ENCODE peak calls at places on chromosomes 6 and 20, in five cellular contexts. One of them, this sample, is unnamed.

GRCh38 chr20:47642624-47643023 is 140.9 kb downstream of the NCOA3 start:
- DNase-seq in GM12878: no peak
- DNase-seq in A549: peak
- DNase-seq in endothelial cell of umbilical vein: no peak
- DNase-seq in NB4: no peak
- DNase-seq in this sample: no peak

GRCh38 chr20:38674178-38675133 is 49.8 kb upstream of the SLC32A1 start:
- DNase-seq in GM12878: no peak
- DNase-seq in A549: no peak
- DNase-seq in endothelial cell of umbilical vein: peak
- DNase-seq in NB4: no peak
- DNase-seq in this sample: peak

GRCh38 chr20:1652960-1653359 is 4.6 kb downstream of the SIRPG start:
- DNase-seq in GM12878: no peak
- DNase-seq in A549: no peak
- DNase-seq in endothelial cell of umbilical vein: no peak
- DNase-seq in NB4: no peak
- DNase-seq in this sample: no peak

GRCh38 chr20:46573234-46573633 is 22.8 kb upstream of the OCSTAMP start:
- DNase-seq in GM12878: no peak
- DNase-seq in A549: no peak
- DNase-seq in endothelial cell of umbilical vein: peak
- DNase-seq in NB4: no peak
- DNase-seq in this sample: peak

GRCh38 chr20:1012359-1013168 is 10.5 kb upstream of the RSPO4 start:
- DNase-seq in GM12878: no peak
- DNase-seq in A549: no peak
- DNase-seq in endothelial cell of umbilical vein: no peak
- DNase-seq in NB4: no peak
- DNase-seq in this sample: no peak

GRCh38 chr20:53126185-53126584 is 154.0 kb downstream of the TSHZ2 start:
- DNase-seq in GM12878: no peak
- DNase-seq in A549: no peak
- DNase-seq in endothelial cell of umbilical vein: no peak
- DNase-seq in NB4: no peak
- DNase-seq in this sample: no peak

GRCh38 chr20:37319120-37319717 is 26.7 kb upstream of the SRC start:
- DNase-seq in GM12878: no peak
- DNase-seq in A549: no peak
- DNase-seq in endothelial cell of umbilical vein: no peak
- DNase-seq in NB4: peak
- DNase-seq in this sample: no peak

GRCh38 chr6:148289153-148289552 is 53.5 kb upstream of the SASH1 start:
- DNase-seq in GM12878: no peak
- DNase-seq in A549: no peak
- DNase-seq in endothelial cell of umbilical vein: peak
- DNase-seq in NB4: no peak
- DNase-seq in this sample: no peak

GRCh38 chr6:13044390-13044789 is 283.9 kb downstream of the TBC1D7 start:
- DNase-seq in GM12878: no peak
- DNase-seq in A549: peak
- DNase-seq in endothelial cell of umbilical vein: peak
- DNase-seq in NB4: peak
- DNase-seq in this sample: peak

GRCh38 chr6:17899491-17899890 is 87.9 kb downstream of the KIF13A start:
- DNase-seq in GM12878: no peak
- DNase-seq in A549: no peak
- DNase-seq in endothelial cell of umbilical vein: no peak
- DNase-seq in NB4: no peak
- DNase-seq in this sample: no peak

GRCh38 chr6:36114798-36115408 is 15.4 kb upstream of the MAPK13 start:
- DNase-seq in GM12878: peak
- DNase-seq in A549: no peak
- DNase-seq in endothelial cell of umbilical vein: no peak
- DNase-seq in NB4: peak
- DNase-seq in this sample: no peak

GRCh38 chr6:30066577-30067459 is at the start of gene PPP1R11:
- DNase-seq in GM12878: peak
- DNase-seq in A549: peak
- DNase-seq in endothelial cell of umbilical vein: peak
- DNase-seq in NB4: peak
- DNase-seq in this sample: peak

GRCh38 chr6:20056350-20056992 is 155.8 kb downstream of the MBOAT1 start:
- DNase-seq in GM12878: peak
- DNase-seq in A549: peak
- DNase-seq in endothelial cell of umbilical vein: peak
- DNase-seq in NB4: peak
- DNase-seq in this sample: no peak

GRCh38 chr6:163640641-163641040 is 226.1 kb downstream of the QKI start:
- DNase-seq in GM12878: no peak
- DNase-seq in A549: no peak
- DNase-seq in endothelial cell of umbilical vein: no peak
- DNase-seq in NB4: no peak
- DNase-seq in this sample: no peak

GRCh38 chr20:10357974-10358373 is 76.0 kb downstream of the MKKS start:
- DNase-seq in GM12878: no peak
- DNase-seq in A549: no peak
- DNase-seq in endothelial cell of umbilical vein: peak
- DNase-seq in NB4: no peak
- DNase-seq in this sample: no peak

GRCh38 chr20:61886721-61887658 is 178.7 kb downstream of the TAF4 start:
- DNase-seq in GM12878: no peak
- DNase-seq in A549: peak
- DNase-seq in endothelial cell of umbilical vein: peak
- DNase-seq in NB4: peak
- DNase-seq in this sample: peak

GRCh38 chr6:43776115-43776798 is 6.2 kb downstream of the VEGFA start:
- DNase-seq in GM12878: peak
- DNase-seq in A549: no peak
- DNase-seq in endothelial cell of umbilical vein: no peak
- DNase-seq in NB4: no peak
- DNase-seq in this sample: no peak

GRCh38 chr20:34553366-34553867 is 5.1 kb upstream of the MAP1LC3A start:
- DNase-seq in GM12878: no peak
- DNase-seq in A549: no peak
- DNase-seq in endothelial cell of umbilical vein: no peak
- DNase-seq in NB4: no peak
- DNase-seq in this sample: peak

GRCh38 chr20:54345301-54345724 is 130.1 kb upstream of the DOK5 start:
- DNase-seq in GM12878: peak
- DNase-seq in A549: peak
- DNase-seq in endothelial cell of umbilical vein: peak
- DNase-seq in NB4: no peak
- DNase-seq in this sample: no peak

GRCh38 chr20:4415281-4415680 is 306.4 kb upstream of the PRND start:
- DNase-seq in GM12878: no peak
- DNase-seq in A549: no peak
- DNase-seq in endothelial cell of umbilical vein: no peak
- DNase-seq in NB4: no peak
- DNase-seq in this sample: no peak

GRCh38 chr6:111846511-111847409 is 26.5 kb downstream of the FYN start:
- DNase-seq in GM12878: no peak
- DNase-seq in A549: no peak
- DNase-seq in endothelial cell of umbilical vein: no peak
- DNase-seq in NB4: no peak
- DNase-seq in this sample: no peak

GRCh38 chr20:39631557-39631956 is 669.4 kb downstream of the DHX35 start:
- DNase-seq in GM12878: no peak
- DNase-seq in A549: no peak
- DNase-seq in endothelial cell of umbilical vein: no peak
- DNase-seq in NB4: no peak
- DNase-seq in this sample: no peak

GRCh38 chr6:154923199-154923869 is 71.8 kb upstream of the TIAM2 start:
- DNase-seq in GM12878: no peak
- DNase-seq in A549: no peak
- DNase-seq in endothelial cell of umbilical vein: no peak
- DNase-seq in NB4: no peak
- DNase-seq in this sample: no peak

GRCh38 chr6:169250660-169251059 is 3.0 kb downstream of the THBS2 start:
- DNase-seq in GM12878: no peak
- DNase-seq in A549: peak
- DNase-seq in endothelial cell of umbilical vein: no peak
- DNase-seq in NB4: peak
- DNase-seq in this sample: no peak

GRCh38 chr20:53445276-53445675 is 148.4 kb downstream of the ZNF217 start:
- DNase-seq in GM12878: no peak
- DNase-seq in A549: no peak
- DNase-seq in endothelial cell of umbilical vein: no peak
- DNase-seq in NB4: no peak
- DNase-seq in this sample: no peak

GRCh38 chr20:10521068-10521834 is 86.1 kb downstream of the SLX4IP start:
- DNase-seq in GM12878: no peak
- DNase-seq in A549: peak
- DNase-seq in endothelial cell of umbilical vein: peak
- DNase-seq in NB4: peak
- DNase-seq in this sample: no peak

GRCh38 chr6:53984163-53984562 is 127.1 kb upstream of the MLIP start:
- DNase-seq in GM12878: no peak
- DNase-seq in A549: peak
- DNase-seq in endothelial cell of umbilical vein: peak
- DNase-seq in NB4: peak
- DNase-seq in this sample: no peak

GRCh38 chr20:10553326-10553984 is 118.3 kb downstream of the SLX4IP start:
- DNase-seq in GM12878: no peak
- DNase-seq in A549: peak
- DNase-seq in endothelial cell of umbilical vein: peak
- DNase-seq in NB4: peak
- DNase-seq in this sample: peak

GRCh38 chr6:31122803-31123706 is 2.8 kb upstream of the CDSN start:
- DNase-seq in GM12878: no peak
- DNase-seq in A549: peak
- DNase-seq in endothelial cell of umbilical vein: peak
- DNase-seq in NB4: no peak
- DNase-seq in this sample: peak

DNA sequence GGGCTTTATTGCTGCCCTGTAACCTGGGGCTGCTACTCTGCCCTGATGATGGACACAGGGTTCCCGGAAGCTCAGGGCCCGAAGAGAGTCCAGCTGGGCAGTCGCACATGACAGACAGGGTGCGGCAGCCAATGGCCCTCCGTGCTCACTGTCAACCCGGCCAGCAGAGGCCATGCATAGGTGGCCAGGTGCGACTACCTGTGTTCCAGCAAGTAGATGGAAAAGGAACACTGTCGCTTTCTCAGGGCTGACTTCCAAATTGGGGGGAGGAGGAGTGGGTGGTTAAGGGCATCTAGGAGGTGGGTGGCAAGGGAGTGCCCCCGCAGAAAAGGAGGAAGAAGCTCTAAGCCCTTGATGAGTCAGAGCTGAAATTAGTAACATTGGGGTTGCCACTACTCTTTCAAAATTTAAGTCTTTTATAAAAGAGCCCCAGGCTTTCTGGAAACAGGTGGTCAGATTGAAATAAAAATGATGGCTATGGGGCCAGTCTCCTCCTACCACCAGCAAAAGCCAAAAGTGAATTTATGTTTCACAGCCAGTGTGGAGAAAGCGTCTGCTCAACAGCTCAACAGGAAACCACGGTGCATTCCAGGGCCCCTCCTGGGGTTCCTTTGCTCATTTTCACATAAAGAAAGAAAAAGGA is 2.3 kb upstream of the RAMACL start:
- DNase-seq in GM12878: peak
- DNase-seq in A549: no peak
- DNase-seq in endothelial cell of umbilical vein: no peak
- DNase-seq in NB4: peak
- DNase-seq in this sample: no peak
- TF ChIP-seq MYC in GM12878: no peak
- TF ChIP-seq MYC in A549: no peak
- TF ChIP-seq MYC in endothelial cell of umbilical vein: no peak
- TF ChIP-seq MYC in NB4: peak
- TF ChIP-seq MYC in this sample: no peak

GRCh38 chr20:59004493-59004762 is 2.6 kb downstream of the CTSZ start:
- DNase-seq in GM12878: no peak
- DNase-seq in A549: no peak
- DNase-seq in endothelial cell of umbilical vein: no peak
- DNase-seq in NB4: no peak
- DNase-seq in this sample: no peak
- TF ChIP-seq MYC in GM12878: no peak
- TF ChIP-seq MYC in A549: no peak
- TF ChIP-seq MYC in endothelial cell of umbilical vein: no peak
- TF ChIP-seq MYC in NB4: no peak
- TF ChIP-seq MYC in this sample: no peak

DNA sequence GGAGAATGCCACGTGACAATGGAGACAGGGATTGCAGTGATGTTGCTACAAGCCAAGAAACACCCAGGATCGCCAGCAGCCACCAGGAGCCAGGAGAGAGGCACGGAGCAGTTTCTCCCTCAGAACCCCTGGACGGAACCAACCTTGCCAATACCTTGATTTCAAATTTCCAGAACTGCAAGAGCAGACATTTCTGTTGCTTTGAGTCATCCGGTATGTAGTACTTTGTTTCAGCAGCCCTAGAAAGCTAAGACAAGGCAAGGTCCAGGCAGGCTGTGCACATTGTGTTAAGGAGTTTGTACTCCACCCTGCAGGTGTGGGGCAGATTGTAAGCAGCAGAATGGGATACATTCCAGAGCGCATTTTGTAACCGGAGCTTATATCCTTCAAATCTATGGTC is 48.3 kb downstream of the TRERF1 start:
- DNase-seq in GM12878: no peak
- DNase-seq in A549: no peak
- DNase-seq in endothelial cell of umbilical vein: no peak
- DNase-seq in NB4: no peak
- DNase-seq in this sample: no peak
- TF ChIP-seq MYC in GM12878: no peak
- TF ChIP-seq MYC in A549: no peak
- TF ChIP-seq MYC in endothelial cell of umbilical vein: no peak
- TF ChIP-seq MYC in NB4: no peak
- TF ChIP-seq MYC in this sample: no peak

GRCh38 chr6:7267071-7267470 is 45.9 kb downstream of the SSR1 start:
- DNase-seq in GM12878: no peak
- DNase-seq in A549: no peak
- DNase-seq in endothelial cell of umbilical vein: no peak
- DNase-seq in NB4: no peak
- DNase-seq in this sample: no peak
- TF ChIP-seq MYC in GM12878: no peak
- TF ChIP-seq MYC in A549: no peak
- TF ChIP-seq MYC in endothelial cell of umbilical vein: no peak
- TF ChIP-seq MYC in NB4: no peak
- TF ChIP-seq MYC in this sample: no peak

DNA sequence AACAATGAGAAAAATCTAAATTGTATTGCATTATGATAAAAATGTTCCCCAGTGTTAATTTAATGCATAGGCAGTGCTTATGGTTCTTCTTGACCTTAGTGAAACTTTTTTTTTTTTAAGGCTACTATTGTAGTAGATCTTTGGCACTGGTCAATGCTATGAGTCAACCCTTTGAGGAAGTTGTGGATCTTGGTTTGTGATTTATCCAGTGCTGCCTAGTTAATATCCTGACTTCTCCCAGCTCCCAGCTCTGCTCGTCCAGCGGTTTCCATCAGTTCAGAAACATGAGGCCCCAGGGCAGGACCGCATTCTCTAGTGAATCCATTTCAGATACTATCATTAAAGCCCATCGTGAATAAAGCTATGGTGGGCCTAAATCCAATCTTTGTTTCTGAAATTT is 364.5 kb upstream of the JARID2 start:
- DNase-seq in GM12878: no peak
- DNase-seq in A549: no peak
- DNase-seq in endothelial cell of umbilical vein: peak
- DNase-seq in NB4: peak
- DNase-seq in this sample: no peak
- TF ChIP-seq MYC in GM12878: no peak
- TF ChIP-seq MYC in A549: no peak
- TF ChIP-seq MYC in endothelial cell of umbilical vein: no peak
- TF ChIP-seq MYC in NB4: no peak
- TF ChIP-seq MYC in this sample: no peak